ENCODE peak calls at places on chromosomes 7 and 10, in eight cellular contexts. S, C, N, A, B, J, M and V are unnamed samples.
A peak's percentile ranks its signal among the peaks of the same experiment; 100 is the strongest.

GRCh38 chr10:5252177-5253037 is 55.8 kb downstream of the AKR1C4 start:
- DNase-seq in A (no peak), M (no peak), C (peak; percentile 39), J (peak; percentile 18), S (no peak), N (no peak), B (no peak), V (peak; percentile 72)

GRCh38 chr10:11986593-11987216 is 55.9 kb downstream of the UPF2 start:
- DNase-seq in S (peak; percentile 64), J (peak; percentile 83), A (peak; percentile 65), B (peak; percentile 82), C (peak; percentile 82), N (peak; percentile 92), M (peak; percentile 81), V (peak; percentile 90)

GRCh38 chr7:117781707-117782106 is 91.5 kb downstream of the CTTNBP2 start:
- DNase-seq in M (no peak), N (no peak), B (no peak), S (no peak), A (no peak), J (no peak), C (no peak), V (peak; percentile 18)

GRCh38 chr10:131203456-131204357 is 107.8 kb downstream of the TCERG1L start:
- DNase-seq in N (no peak), M (no peak), A (no peak), C (no peak), S (no peak), B (no peak), J (no peak), V (no peak)

GRCh38 chr7:50837965-50838364 is 55.3 kb upstream of the GRB10 start:
- DNase-seq in M (no peak), N (no peak), C (no peak), S (no peak), B (no peak), A (no peak), J (peak; percentile 61), V (peak; percentile 44)

GRCh38 chr7:25886387-25887240 is 265.4 kb upstream of the NFE2L3 start:
- DNase-seq in B (no peak), N (no peak), C (no peak), S (no peak), J (no peak), M (no peak), A (peak; percentile 70), V (no peak)

GRCh38 chr7:70506463-70506862 is 625.5 kb upstream of the GALNT17 start:
- DNase-seq in N (no peak), J (peak; percentile 35), S (no peak), A (no peak), C (peak; percentile 42), B (no peak), M (peak; percentile 46), V (peak; percentile 1)

GRCh38 chr10:71316081-71316785 is 2.8 kb upstream of the SLC29A3 start:
- DNase-seq in S (no peak), B (no peak), M (no peak), J (no peak), N (no peak), A (peak; percentile 37), C (no peak), V (peak; percentile 18)

GRCh38 chr7:104272767-104273384 is 55.5 kb upstream of the LHFPL3 start:
- DNase-seq in S (no peak), B (no peak), A (peak; percentile 54), N (no peak), C (no peak), M (peak; percentile 14), J (peak; percentile 36), V (peak; percentile 55)

GRCh38 chr10:117476281-117476680 is 66.3 kb upstream of the EMX2 start:
- DNase-seq in S (no peak), N (no peak), M (no peak), J (no peak), C (no peak), A (no peak), B (no peak), V (no peak)

GRCh38 chr10:69315610-69316312 is 37.5 kb downstream of the HK1 start:
- DNase-seq in M (no peak), J (no peak), S (no peak), B (no peak), A (no peak), N (no peak), C (no peak), V (no peak)

GRCh38 chr10:116287906-116288501 is 15.0 kb upstream of the GFRA1 start:
- DNase-seq in N (no peak), M (peak; percentile 46), J (peak; percentile 18), C (peak; percentile 36), B (no peak), S (no peak), A (peak; percentile 69), V (peak; percentile 73)

GRCh38 chr7:129949292-129950133 is 3.2 kb downstream of the UBE2H start:
- DNase-seq in J (peak; percentile 81), A (peak; percentile 41), S (no peak), B (peak; percentile 31), C (peak; percentile 23), N (no peak), M (peak; percentile 14), V (peak; percentile 87)

GRCh38 chr7:129952164-129952652 is 552 bp downstream of the UBE2H start:
- DNase-seq in C (no peak), M (peak; percentile 25), N (no peak), S (peak; percentile 19), J (no peak), B (peak; percentile 31), A (peak; percentile 76), V (peak; percentile 34)

GRCh38 chr7:129952653-129953560 is at the start of gene UBE2H:
- DNase-seq in A (peak; percentile 91), J (peak; percentile 70), N (peak; percentile 99), B (peak; percentile 91), C (peak; percentile 91), M (peak; percentile 97), S (peak; percentile 91), V (peak; percentile 94)

GRCh38 chr7:129950191-129950940 is 2.4 kb downstream of the UBE2H start:
- DNase-seq in J (no peak), B (no peak), N (no peak), C (no peak), S (no peak), M (no peak), A (peak; percentile 93), V (peak; percentile 30)

GRCh38 chr7:129951076-129952011 is 1.4 kb downstream of the UBE2H start:
- DNase-seq in S (no peak), J (no peak), M (peak; percentile 30), B (peak; percentile 26), N (no peak), C (no peak), A (peak; percentile 51), V (peak; percentile 32)
- TF ChIP-seq CTCF in S (no peak), J (no peak), M (no peak), B (no peak), N (no peak), C (no peak), A (no peak), V (no peak)

GRCh38 chr7:138460649-138461607 is 869 bp downstream of the TRIM24 start:
- DNase-seq in N (no peak), M (peak; percentile 62), A (peak; percentile 81), S (peak; percentile 61), C (peak; percentile 51), B (peak; percentile 30), J (no peak), V (peak; percentile 51)

GRCh38 chr7:138460176-138460648 is at the start of gene TRIM24:
- DNase-seq in N (no peak), S (no peak), C (no peak), A (no peak), J (no peak), M (no peak), B (no peak), V (no peak)

GRCh38 chr7:138456220-138456619 is 3.8 kb upstream of the TRIM24 start:
- DNase-seq in S (no peak), M (no peak), B (no peak), J (no peak), C (no peak), A (no peak), N (peak; percentile 57), V (no peak)

GRCh38 chr7:138458576-138459234 is 1.4 kb upstream of the TRIM24 start:
- DNase-seq in C (peak; percentile 63), B (no peak), M (no peak), A (no peak), S (no peak), N (no peak), J (no peak), V (no peak)

DNA sequence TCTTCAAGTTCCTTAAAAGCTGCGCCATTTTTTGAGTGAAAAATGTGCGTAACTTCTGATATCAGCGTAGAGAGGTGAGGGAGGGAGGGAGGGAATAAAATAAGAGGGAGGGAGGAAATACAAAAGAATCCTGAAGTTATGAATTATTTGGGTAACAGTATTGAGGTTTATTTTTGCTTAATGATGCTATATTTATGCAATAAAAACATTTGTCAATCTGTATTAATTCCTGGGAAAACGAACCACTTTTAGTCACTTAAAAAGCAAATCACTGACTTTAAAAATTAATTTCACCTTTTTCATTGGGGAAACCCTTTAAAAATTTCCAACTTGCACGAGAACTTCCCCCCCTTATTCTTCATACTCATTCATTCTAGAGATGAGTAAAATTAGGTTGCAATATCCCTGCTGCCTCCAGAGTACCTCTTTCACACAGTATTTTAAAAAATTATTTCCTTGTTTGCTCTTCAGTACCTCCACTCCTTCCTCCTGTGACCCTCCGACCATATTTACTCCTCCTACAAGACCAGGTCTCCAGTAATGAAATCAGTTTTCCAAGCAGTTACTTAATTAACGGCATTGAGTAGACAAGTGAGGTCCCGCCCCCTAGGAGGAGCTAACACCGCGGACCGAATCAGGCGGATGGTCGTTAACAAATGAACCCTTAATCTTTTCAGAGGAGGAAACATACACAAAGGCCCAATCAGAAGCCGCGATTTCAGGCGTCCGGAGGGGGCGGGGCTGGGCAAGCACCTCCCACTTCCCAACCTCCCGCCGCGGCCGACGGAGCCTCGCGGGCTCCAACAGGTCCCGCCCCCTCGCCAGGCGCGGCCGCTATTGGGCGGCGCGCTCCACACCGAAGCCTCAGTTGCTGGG is 521 bp upstream of the TRIM24 start:
- DNase-seq in B (peak; percentile 96), A (peak; percentile 99), C (peak; percentile 97), S (peak; percentile 94), J (peak; percentile 96), N (peak; percentile 100), M (peak; percentile 97), V (peak; percentile 99)
- TF ChIP-seq CTCF in B (peak; percentile 23), A (peak; percentile 38), C (no peak), S (peak; percentile 29), J (no peak), N (peak; percentile 42), M (no peak), V (peak; percentile 28)

GRCh38 chr10:103660364-103661197 is 167.1 kb downstream of the NEURL1 start:
- DNase-seq in N (no peak), J (peak; percentile 71), S (no peak), C (no peak), B (no peak), A (no peak), M (no peak), V (peak; percentile 63)
- TF ChIP-seq CTCF in N (no peak), J (peak; percentile 74), S (no peak), C (no peak), B (no peak), A (no peak), M (no peak), V (peak; percentile 5)

DNA sequence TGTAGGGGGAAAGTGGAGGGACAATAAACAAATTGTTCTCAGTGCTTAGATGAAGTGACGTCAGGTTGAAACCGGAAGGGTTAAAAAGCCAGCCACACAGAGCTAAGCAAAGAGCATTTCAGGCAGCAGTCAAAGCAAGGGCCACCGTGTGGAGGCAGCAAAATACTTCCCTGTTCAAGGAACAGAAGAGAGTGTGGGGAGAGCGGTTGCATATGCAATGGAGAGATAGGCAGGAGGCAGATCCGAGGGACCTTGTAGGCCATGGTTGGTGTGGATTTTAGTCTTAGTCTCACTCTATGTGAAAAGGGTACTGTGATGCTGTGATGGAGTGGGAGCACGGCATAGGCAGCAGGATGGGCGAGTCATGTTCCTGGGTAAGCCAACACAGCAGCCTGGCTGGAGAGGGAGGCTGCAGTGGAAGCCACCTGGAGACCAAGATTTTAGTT is 3.8 kb upstream of the STN1 start:
- DNase-seq in J (peak; percentile 66), C (peak; percentile 33), B (no peak), S (no peak), A (no peak), M (no peak), N (peak; percentile 55), V (peak; percentile 29)
- TF ChIP-seq CTCF in J (peak; percentile 72), C (no peak), B (no peak), S (peak; percentile 11), A (no peak), M (no peak), N (no peak), V (no peak)